ENCODE peak calls at places on chromosomes 13 and 19, in ten cellular contexts. One of them, this sample, is unnamed.

GRCh38 chr19:45469835-45470146 is 2.0 kb downstream of the FOSB start:
- DNase-seq in mucosa of descending colon: no peak
- DNase-seq in nephron progenitor cell: no peak
- DNase-seq in mammary epithelial cell: no peak
- DNase-seq in cardiac muscle cell: peak
- DNase-seq in lower lobe of right lung: no peak
- DNase-seq in omental fat pad: no peak
- DNase-seq in PC-3: no peak
- DNase-seq in fibroblast of pulmonary artery: no peak
- DNase-seq in psoas muscle: no peak
- DNase-seq in this sample: no peak

GRCh38 chr13:37505531-37505930 is 93.0 kb downstream of the POSTN start:
- DNase-seq in nephron progenitor cell: no peak
- DNase-seq in mammary epithelial cell: no peak
- DNase-seq in omental fat pad: no peak
- DNase-seq in lower lobe of right lung: no peak
- DNase-seq in mucosa of descending colon: no peak
- DNase-seq in fibroblast of pulmonary artery: no peak
- DNase-seq in psoas muscle: no peak
- DNase-seq in PC-3: no peak
- DNase-seq in cardiac muscle cell: no peak
- DNase-seq in this sample: no peak

GRCh38 chr13:89925107-89925506 is 1422.4 kb upstream of the MIR17HG start:
- DNase-seq in nephron progenitor cell: peak
- DNase-seq in mammary epithelial cell: peak
- DNase-seq in psoas muscle: no peak
- DNase-seq in fibroblast of pulmonary artery: peak
- DNase-seq in lower lobe of right lung: no peak
- DNase-seq in cardiac muscle cell: peak
- DNase-seq in omental fat pad: no peak
- DNase-seq in mucosa of descending colon: no peak
- DNase-seq in PC-3: peak
- DNase-seq in this sample: peak

GRCh38 chr19:28694812-28695211 is 518.1 kb downstream of the UQCRFS1 start:
- DNase-seq in mucosa of descending colon: no peak
- DNase-seq in PC-3: no peak
- DNase-seq in nephron progenitor cell: no peak
- DNase-seq in fibroblast of pulmonary artery: no peak
- DNase-seq in psoas muscle: no peak
- DNase-seq in lower lobe of right lung: no peak
- DNase-seq in cardiac muscle cell: no peak
- DNase-seq in mammary epithelial cell: peak
- DNase-seq in omental fat pad: no peak
- DNase-seq in this sample: no peak

GRCh38 chr13:100600461-100600860 is 11.9 kb upstream of the GGACT start:
- DNase-seq in fibroblast of pulmonary artery: no peak
- DNase-seq in psoas muscle: no peak
- DNase-seq in mammary epithelial cell: no peak
- DNase-seq in cardiac muscle cell: no peak
- DNase-seq in nephron progenitor cell: no peak
- DNase-seq in omental fat pad: no peak
- DNase-seq in mucosa of descending colon: no peak
- DNase-seq in PC-3: no peak
- DNase-seq in lower lobe of right lung: no peak
- DNase-seq in this sample: no peak

GRCh38 chr13:47110141-47110540 is 213.3 kb upstream of the HTR2A start:
- DNase-seq in PC-3: peak
- DNase-seq in cardiac muscle cell: no peak
- DNase-seq in lower lobe of right lung: no peak
- DNase-seq in psoas muscle: no peak
- DNase-seq in mucosa of descending colon: no peak
- DNase-seq in mammary epithelial cell: no peak
- DNase-seq in nephron progenitor cell: no peak
- DNase-seq in omental fat pad: no peak
- DNase-seq in fibroblast of pulmonary artery: no peak
- DNase-seq in this sample: peak

GRCh38 chr13:114110091-114110829 is 22.2 kb downstream of the RASA3 start:
- DNase-seq in fibroblast of pulmonary artery: no peak
- DNase-seq in nephron progenitor cell: no peak
- DNase-seq in PC-3: no peak
- DNase-seq in lower lobe of right lung: peak
- DNase-seq in psoas muscle: peak
- DNase-seq in mammary epithelial cell: no peak
- DNase-seq in cardiac muscle cell: no peak
- DNase-seq in mucosa of descending colon: peak
- DNase-seq in omental fat pad: peak
- DNase-seq in this sample: no peak

GRCh38 chr19:6048348-6048747 is 62.0 kb downstream of the RFX2 start:
- DNase-seq in psoas muscle: no peak
- DNase-seq in fibroblast of pulmonary artery: no peak
- DNase-seq in mucosa of descending colon: no peak
- DNase-seq in mammary epithelial cell: no peak
- DNase-seq in omental fat pad: no peak
- DNase-seq in lower lobe of right lung: no peak
- DNase-seq in cardiac muscle cell: no peak
- DNase-seq in nephron progenitor cell: no peak
- DNase-seq in PC-3: no peak
- DNase-seq in this sample: no peak

GRCh38 chr19:54952591-54953344 is 5.4 kb upstream of the NLRP7 start:
- DNase-seq in omental fat pad: no peak
- DNase-seq in cardiac muscle cell: no peak
- DNase-seq in fibroblast of pulmonary artery: no peak
- DNase-seq in PC-3: peak
- DNase-seq in mucosa of descending colon: no peak
- DNase-seq in nephron progenitor cell: no peak
- DNase-seq in psoas muscle: no peak
- DNase-seq in lower lobe of right lung: peak
- DNase-seq in mammary epithelial cell: no peak
- DNase-seq in this sample: peak

GRCh38 chr13:94192576-94192975 is 286.9 kb downstream of the DCT start:
- DNase-seq in psoas muscle: no peak
- DNase-seq in nephron progenitor cell: peak
- DNase-seq in fibroblast of pulmonary artery: peak
- DNase-seq in omental fat pad: no peak
- DNase-seq in lower lobe of right lung: no peak
- DNase-seq in cardiac muscle cell: peak
- DNase-seq in PC-3: peak
- DNase-seq in mammary epithelial cell: peak
- DNase-seq in mucosa of descending colon: no peak
- DNase-seq in this sample: peak

DNA sequence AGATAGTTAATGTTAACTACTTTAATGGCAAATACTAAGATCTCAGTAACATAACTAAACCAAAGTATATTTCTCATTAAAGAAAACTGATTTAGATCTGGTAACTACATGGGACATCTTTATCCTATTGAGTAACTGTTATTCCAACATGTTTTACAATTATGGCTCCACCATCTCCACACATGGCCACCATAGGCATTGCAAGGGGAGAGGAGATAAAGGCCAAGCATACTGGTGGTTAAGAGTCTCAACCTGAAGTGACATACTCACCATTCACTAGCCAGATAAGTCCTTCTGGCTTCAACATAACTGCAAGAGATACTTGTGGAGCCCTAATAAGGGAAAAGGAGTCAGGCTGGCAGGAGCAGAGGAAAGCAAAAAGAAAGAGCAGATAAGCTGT is 1586.4 kb upstream of the SPRY2 start:
- DNase-seq in nephron progenitor cell: no peak
- DNase-seq in mucosa of descending colon: no peak
- DNase-seq in omental fat pad: no peak
- DNase-seq in lower lobe of right lung: no peak
- DNase-seq in cardiac muscle cell: peak
- DNase-seq in PC-3: peak
- DNase-seq in psoas muscle: no peak
- DNase-seq in mammary epithelial cell: no peak
- DNase-seq in fibroblast of pulmonary artery: no peak
- DNase-seq in this sample: peak
- TF ChIP-seq CTCF in nephron progenitor cell: peak
- TF ChIP-seq CTCF in mucosa of descending colon: no peak
- TF ChIP-seq CTCF in omental fat pad: no peak
- TF ChIP-seq CTCF in lower lobe of right lung: no peak
- TF ChIP-seq CTCF in cardiac muscle cell: no peak
- TF ChIP-seq CTCF in PC-3: peak
- TF ChIP-seq CTCF in psoas muscle: no peak
- TF ChIP-seq CTCF in mammary epithelial cell: no peak
- TF ChIP-seq CTCF in fibroblast of pulmonary artery: no peak
- TF ChIP-seq CTCF in this sample: peak

DNA sequence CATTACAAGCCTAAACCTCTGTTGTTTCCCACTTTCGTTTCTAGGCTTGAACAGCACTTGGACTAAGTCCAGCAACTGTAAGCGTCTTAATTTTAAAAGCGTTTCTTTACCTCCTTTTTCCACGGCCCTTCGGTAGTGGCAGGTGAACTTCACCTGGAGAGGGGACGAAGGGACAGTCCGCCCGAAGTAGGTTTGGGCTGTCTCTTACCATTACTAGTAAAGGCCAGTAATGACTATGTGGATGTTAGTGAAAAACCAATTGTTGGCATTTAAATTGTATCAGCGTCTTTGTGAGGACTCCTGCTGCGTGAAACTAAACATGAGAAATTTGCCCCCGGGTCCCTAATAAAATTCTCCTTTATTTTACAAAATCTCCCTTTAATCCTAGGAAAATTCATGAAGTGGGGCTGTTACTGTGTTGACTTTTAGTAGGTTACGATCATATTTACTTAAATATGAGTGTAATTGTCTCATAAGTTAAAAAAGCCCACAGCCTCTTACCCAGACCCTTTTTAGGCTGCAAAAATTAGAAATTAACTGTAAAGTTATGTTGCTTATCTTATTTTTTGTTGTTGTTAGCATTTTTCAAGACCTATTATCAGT is 981 bp downstream of the ITM2B start:
- DNase-seq in mammary epithelial cell: no peak
- DNase-seq in cardiac muscle cell: no peak
- DNase-seq in psoas muscle: no peak
- DNase-seq in fibroblast of pulmonary artery: peak
- DNase-seq in mucosa of descending colon: no peak
- DNase-seq in PC-3: peak
- DNase-seq in lower lobe of right lung: no peak
- DNase-seq in omental fat pad: no peak
- DNase-seq in nephron progenitor cell: no peak
- DNase-seq in this sample: peak
- TF ChIP-seq CTCF in mammary epithelial cell: no peak
- TF ChIP-seq CTCF in cardiac muscle cell: no peak
- TF ChIP-seq CTCF in psoas muscle: no peak
- TF ChIP-seq CTCF in fibroblast of pulmonary artery: no peak
- TF ChIP-seq CTCF in mucosa of descending colon: no peak
- TF ChIP-seq CTCF in PC-3: no peak
- TF ChIP-seq CTCF in lower lobe of right lung: no peak
- TF ChIP-seq CTCF in omental fat pad: no peak
- TF ChIP-seq CTCF in nephron progenitor cell: no peak
- TF ChIP-seq CTCF in this sample: no peak

GRCh38 chr13:102402292-102402691 is 444 bp upstream of the FGF14 start:
- DNase-seq in cardiac muscle cell: peak
- DNase-seq in PC-3: no peak
- DNase-seq in fibroblast of pulmonary artery: peak
- DNase-seq in nephron progenitor cell: peak
- DNase-seq in psoas muscle: peak
- DNase-seq in mucosa of descending colon: no peak
- DNase-seq in lower lobe of right lung: no peak
- DNase-seq in mammary epithelial cell: no peak
- DNase-seq in omental fat pad: no peak
- DNase-seq in this sample: peak

GRCh38 chr13:102401755-102402154 is at the start of gene FGF14:
- DNase-seq in nephron progenitor cell: no peak
- DNase-seq in fibroblast of pulmonary artery: no peak
- DNase-seq in mammary epithelial cell: no peak
- DNase-seq in lower lobe of right lung: no peak
- DNase-seq in PC-3: no peak
- DNase-seq in mucosa of descending colon: no peak
- DNase-seq in psoas muscle: no peak
- DNase-seq in omental fat pad: no peak
- DNase-seq in cardiac muscle cell: no peak
- DNase-seq in this sample: no peak

GRCh38 chr13:102401305-102401704 is 543 bp downstream of the FGF14 start:
- DNase-seq in fibroblast of pulmonary artery: no peak
- DNase-seq in nephron progenitor cell: no peak
- DNase-seq in mucosa of descending colon: no peak
- DNase-seq in mammary epithelial cell: peak
- DNase-seq in omental fat pad: no peak
- DNase-seq in PC-3: no peak
- DNase-seq in lower lobe of right lung: no peak
- DNase-seq in cardiac muscle cell: no peak
- DNase-seq in psoas muscle: no peak
- DNase-seq in this sample: peak

GRCh38 chr13:102400619-102401125 is 1.2 kb downstream of the FGF14 start:
- DNase-seq in omental fat pad: no peak
- DNase-seq in nephron progenitor cell: peak
- DNase-seq in cardiac muscle cell: no peak
- DNase-seq in PC-3: no peak
- DNase-seq in mammary epithelial cell: peak
- DNase-seq in psoas muscle: peak
- DNase-seq in lower lobe of right lung: peak
- DNase-seq in fibroblast of pulmonary artery: no peak
- DNase-seq in mucosa of descending colon: peak
- DNase-seq in this sample: peak

DNA sequence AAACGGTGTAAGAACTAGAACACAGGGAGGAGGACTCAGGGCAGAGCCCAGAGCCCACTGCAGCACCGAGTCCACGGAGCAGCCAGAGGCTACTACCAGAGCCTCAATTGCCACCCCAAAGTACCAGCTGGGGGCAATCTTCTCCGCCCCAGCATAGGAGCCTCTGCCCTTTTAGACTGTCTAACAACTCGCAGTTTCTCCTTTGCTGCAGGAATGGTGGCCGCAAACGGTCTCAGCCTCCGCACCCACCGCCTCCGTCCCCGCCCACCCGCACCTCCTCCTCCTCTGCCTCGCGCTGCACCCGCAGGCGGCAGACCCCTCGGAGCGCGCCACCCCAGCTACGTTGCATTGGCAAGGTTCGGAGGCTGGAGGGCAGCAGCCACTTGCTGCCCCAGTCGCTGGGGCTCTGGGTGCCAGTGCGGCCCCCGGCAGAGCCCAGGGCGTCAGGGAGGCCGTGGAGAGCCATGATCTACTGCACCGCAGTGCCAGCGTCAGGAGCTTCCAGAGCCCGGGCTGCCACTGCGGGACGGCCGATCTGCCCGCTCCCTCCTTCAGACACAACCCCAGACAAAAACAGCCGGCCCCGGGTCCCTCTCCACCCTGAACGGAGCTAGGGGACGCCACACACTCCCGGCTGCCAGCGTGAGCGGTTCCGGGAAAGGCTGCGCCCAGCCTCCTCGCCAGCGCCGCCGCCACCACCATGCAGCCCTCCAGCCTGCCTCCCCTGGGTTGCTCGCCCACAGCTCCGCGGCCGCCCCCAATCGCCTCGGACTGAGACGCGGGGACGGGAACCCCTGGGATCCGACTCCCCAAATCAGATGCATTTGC is 1.8 kb downstream of the FGF14 start:
- DNase-seq in lower lobe of right lung: peak
- DNase-seq in PC-3: no peak
- DNase-seq in cardiac muscle cell: peak
- DNase-seq in omental fat pad: no peak
- DNase-seq in psoas muscle: peak
- DNase-seq in fibroblast of pulmonary artery: no peak
- DNase-seq in nephron progenitor cell: peak
- DNase-seq in mammary epithelial cell: peak
- DNase-seq in mucosa of descending colon: peak
- DNase-seq in this sample: peak
- TF ChIP-seq CTCF in lower lobe of right lung: no peak
- TF ChIP-seq CTCF in PC-3: no peak
- TF ChIP-seq CTCF in cardiac muscle cell: no peak
- TF ChIP-seq CTCF in omental fat pad: no peak
- TF ChIP-seq CTCF in psoas muscle: peak
- TF ChIP-seq CTCF in fibroblast of pulmonary artery: no peak
- TF ChIP-seq CTCF in nephron progenitor cell: no peak
- TF ChIP-seq CTCF in mammary epithelial cell: peak
- TF ChIP-seq CTCF in mucosa of descending colon: no peak
- TF ChIP-seq CTCF in this sample: no peak

GRCh38 chr13:73691891-73692290 is 442.3 kb downstream of the KLF12 start:
- DNase-seq in PC-3: no peak
- DNase-seq in mucosa of descending colon: no peak
- DNase-seq in omental fat pad: no peak
- DNase-seq in psoas muscle: no peak
- DNase-seq in mammary epithelial cell: no peak
- DNase-seq in fibroblast of pulmonary artery: no peak
- DNase-seq in lower lobe of right lung: no peak
- DNase-seq in cardiac muscle cell: no peak
- DNase-seq in nephron progenitor cell: no peak
- DNase-seq in this sample: no peak
- TF ChIP-seq CTCF in PC-3: no peak
- TF ChIP-seq CTCF in mucosa of descending colon: no peak
- TF ChIP-seq CTCF in omental fat pad: no peak
- TF ChIP-seq CTCF in psoas muscle: no peak
- TF ChIP-seq CTCF in mammary epithelial cell: no peak
- TF ChIP-seq CTCF in fibroblast of pulmonary artery: no peak
- TF ChIP-seq CTCF in lower lobe of right lung: no peak
- TF ChIP-seq CTCF in cardiac muscle cell: no peak
- TF ChIP-seq CTCF in nephron progenitor cell: no peak
- TF ChIP-seq CTCF in this sample: no peak

This sample was measured in epithelial cell of esophagus.